ENCODE peak calls at places on chromosomes 1 and 21, in nine cellular contexts. F is AG04450; I is heart right ventricle; U is neuronal stem cell; N is tibial nerve; H is MM.1S; L is CD4-positive, CD25-positive, alpha-beta regulatory T cell; M is thoracic aorta; K is HL-60. Z is an unnamed sample.

GRCh38 chr1:213979751-213980605 is 7.8 kb upstream of the PROX1 start:
- DNase-seq in N (no peak), F (no peak), U (peak; percentile 47), M (no peak), L (no peak), I (no peak), K (no peak), H (no peak), Z (no peak)

GRCh38 chr1:112698366-112699310 is 8.3 kb downstream of the RHOC start:
- DNase-seq in L (no peak), I (peak; percentile 67), H (no peak), N (no peak), K (no peak), U (no peak), M (no peak), F (no peak), Z (no peak)

GRCh38 chr1:43271186-43272118 is 1.7 kb downstream of the TMEM125 start:
- DNase-seq in F (no peak), H (no peak), K (no peak), N (no peak), U (no peak), L (no peak), M (no peak), I (no peak), Z (no peak)

GRCh38 chr1:156693858-156694562 is 11.4 kb downstream of the CRABP2 start:
- DNase-seq in N (no peak), F (no peak), U (no peak), K (no peak), H (no peak), L (no peak), I (no peak), M (no peak), Z (no peak)

GRCh38 chr1:162070094-162070748 is 730 bp downstream of the NOS1AP start:
- DNase-seq in K (no peak), I (no peak), F (no peak), H (peak; percentile 21), L (peak; percentile 2), U (no peak), M (no peak), N (no peak), Z (peak; percentile 43)

GRCh38 chr1:50978144-50978851 is 8.3 kb downstream of the CDKN2C start:
- DNase-seq in K (no peak), M (no peak), N (peak; percentile 27), L (peak; percentile 44), F (no peak), H (peak; percentile 52), U (no peak), I (peak; percentile 77), Z (no peak)

GRCh38 chr1:179177182-179177581 is 52.3 kb downstream of the ABL2 start:
- DNase-seq in F (no peak), H (no peak), M (no peak), L (no peak), U (no peak), N (no peak), I (no peak), K (no peak), Z (no peak)

GRCh38 chr1:84214115-84214956 is 70.3 kb downstream of the PRKACB start:
- DNase-seq in K (no peak), N (no peak), U (no peak), L (no peak), I (no peak), F (no peak), M (no peak), H (no peak), Z (no peak)

GRCh38 chr1:26188477-26188876 is 1.9 kb upstream of the CATSPER4 start:
- DNase-seq in H (no peak), F (no peak), I (no peak), M (no peak), U (no peak), L (no peak), N (no peak), K (no peak), Z (no peak)

GRCh38 chr21:7957713-7958064 is 2563.7 kb upstream of the TPTE start:
- DNase-seq in F (no peak), K (no peak), U (no peak), L (no peak), N (no peak), I (no peak), H (no peak), M (no peak), Z (no peak)

GRCh38 chr1:6360517-6360916 is 33.0 kb downstream of the ACOT7 start:
- DNase-seq in K (no peak), N (no peak), H (no peak), I (no peak), U (no peak), F (no peak), M (no peak), L (no peak), Z (no peak)

GRCh38 chr1:107198581-107198980 is 57.7 kb downstream of the NTNG1 start:
- DNase-seq in H (no peak), N (no peak), K (no peak), I (no peak), M (no peak), L (no peak), U (no peak), F (no peak), Z (no peak)

GRCh38 chr1:207024202-207025143 is 8.1 kb downstream of the C1orf116 start:
- DNase-seq in K (peak; percentile 42), H (no peak), L (no peak), M (no peak), N (no peak), I (no peak), F (no peak), U (no peak), Z (no peak)

GRCh38 chr21:42234464-42235241 is 15.7 kb downstream of the ABCG1 start:
- DNase-seq in K (peak; percentile 40), H (peak; percentile 96), L (peak; percentile 90), I (peak; percentile 82), N (no peak), M (no peak), U (peak; percentile 79), F (no peak), Z (peak; percentile 85)

GRCh38 chr21:42232176-42232825 is 13.4 kb downstream of the ABCG1 start:
- DNase-seq in L (peak; percentile 67), I (no peak), H (no peak), M (no peak), U (no peak), K (no peak), F (no peak), N (no peak), Z (no peak)

GRCh38 chr21:42235593-42235992 is 16.7 kb downstream of the ABCG1 start:
- DNase-seq in H (no peak), M (no peak), K (no peak), N (no peak), L (peak; percentile 23), U (no peak), F (no peak), I (no peak), Z (no peak)

GRCh38 chr21:42233067-42233981 is 14.4 kb downstream of the ABCG1 start:
- DNase-seq in L (peak; percentile 91), U (no peak), I (peak; percentile 76), K (peak; percentile 78), H (peak; percentile 66), M (peak; percentile 30), N (peak; percentile 74), F (no peak), Z (no peak)

DNA sequence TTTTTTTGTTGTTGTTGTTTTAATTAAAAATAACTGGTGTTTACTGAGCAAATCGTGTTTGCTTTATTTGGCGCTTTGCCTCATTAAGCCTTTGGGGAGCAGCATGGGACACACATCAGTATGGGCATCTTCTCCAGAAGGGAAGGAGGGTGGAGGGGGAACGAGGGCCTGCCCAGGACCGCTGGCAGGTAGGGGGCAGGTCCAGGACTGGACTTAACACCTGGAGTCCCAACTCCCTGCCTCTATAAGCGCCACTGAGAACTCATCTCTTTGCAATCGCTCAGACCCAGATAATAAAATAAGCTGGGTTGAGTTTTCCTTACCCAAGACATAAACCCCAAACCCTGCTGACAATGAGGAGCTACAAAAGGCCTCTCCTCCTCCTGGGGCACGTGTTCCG is 15.1 kb downstream of the ABCG1 start:
- DNase-seq in K (no peak), U (no peak), N (no peak), F (no peak), M (no peak), H (no peak), I (no peak), L (peak; percentile 24), Z (no peak)
- H3K27ac ChIP-seq in K (peak overlapping the region; percentile 22), U (peak overlapping the region; percentile 20), N (peak overlapping the region; percentile 86), F (no peak overlapping the region), M (peak overlapping the region; percentile 75), H (peak overlapping the region; percentile 86), I (peak overlapping the region; percentile 88), L (peak overlapping the region; percentile 98), Z (peak overlapping the region; percentile 76)

GRCh38 chr1:183652107-183652506 is 1.0 kb downstream of the APOBEC4 start:
- DNase-seq in L (peak; percentile 24), M (no peak), U (no peak), H (peak; percentile 19), N (no peak), F (no peak), K (no peak), I (no peak), Z (no peak)
- H3K27ac ChIP-seq in L (no peak overlapping the region), M (no peak overlapping the region), U (no peak overlapping the region), H (no peak overlapping the region), N (no peak overlapping the region), F (no peak overlapping the region), K (peak overlapping the region; percentile 49), I (peak overlapping the region; percentile 79), Z (no peak overlapping the region)

DNA sequence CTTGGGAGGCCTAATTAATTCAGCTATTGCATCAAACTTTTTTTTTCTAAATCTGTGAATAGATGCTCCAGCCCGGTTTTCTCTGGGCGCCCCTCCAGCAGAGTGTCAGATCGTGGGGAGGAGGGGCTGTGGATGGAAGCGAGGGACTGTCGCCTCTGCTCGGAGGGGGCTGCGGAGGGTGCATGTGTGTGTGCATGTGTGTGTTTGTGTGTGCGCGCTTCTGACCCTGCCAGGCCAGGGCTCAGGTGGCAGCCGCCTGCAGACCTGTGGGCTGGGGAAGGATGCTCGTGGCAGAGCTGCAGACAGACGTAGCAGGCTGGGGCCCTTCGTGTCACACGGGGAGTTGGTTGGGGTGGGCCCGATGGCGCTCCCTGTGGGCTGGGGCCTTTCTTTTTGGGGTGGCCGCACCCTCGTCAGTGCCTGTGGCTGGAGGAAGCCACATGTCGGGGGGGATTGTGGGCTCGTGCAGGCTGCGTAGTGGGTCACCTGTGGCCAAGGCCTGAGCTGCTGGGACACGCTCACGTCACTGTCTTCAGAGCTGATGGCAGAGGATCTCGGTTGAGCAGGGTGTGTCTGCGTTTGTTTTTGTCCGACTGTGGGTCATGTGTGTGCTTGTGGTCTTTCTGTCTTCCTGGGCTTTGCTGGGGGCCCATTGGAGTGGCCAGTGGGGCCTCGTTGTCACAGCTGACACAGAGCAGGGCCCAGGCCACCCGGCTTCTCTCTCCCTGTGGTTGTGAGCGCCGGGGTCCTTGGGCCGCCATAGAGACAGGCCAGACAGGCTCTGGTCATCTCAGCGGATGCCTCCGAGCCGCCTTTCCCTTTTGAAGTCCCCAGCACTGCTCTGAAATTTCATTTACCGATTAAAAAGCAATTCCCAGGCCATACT is 2.9 kb downstream of the SKI start:
- DNase-seq in N (no peak), I (no peak), U (no peak), M (no peak), H (no peak), K (no peak), L (peak; percentile 68), F (no peak), Z (no peak)
- H3K27ac ChIP-seq in N (peak overlapping the region; percentile 92), I (peak overlapping the region; percentile 85), U (no peak overlapping the region), M (peak overlapping the region; percentile 89), H (no peak overlapping the region), K (peak overlapping the region; percentile 78), L (peak overlapping the region; percentile 84), F (peak overlapping the region; percentile 61), Z (peak overlapping the region; percentile 83)

DNA sequence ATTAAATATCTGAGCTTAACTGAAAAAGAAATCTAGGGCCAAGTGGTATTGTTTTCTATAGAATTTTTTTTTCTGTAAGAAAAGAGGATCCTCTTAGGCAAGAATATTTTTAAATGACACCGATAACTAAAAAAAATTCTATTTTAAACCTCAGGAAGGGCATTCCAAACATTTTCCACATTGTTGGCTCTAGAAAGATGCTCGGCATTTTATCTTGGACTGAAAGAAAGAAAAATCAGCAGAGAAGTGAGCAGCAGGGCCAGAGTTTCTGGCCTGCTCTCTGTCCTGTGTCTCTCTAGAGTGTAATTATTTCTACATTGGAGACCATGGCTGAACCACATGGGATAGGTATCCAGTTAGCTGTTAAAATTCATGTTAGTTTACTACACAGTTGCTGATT is 192.5 kb upstream of the GREM2 start:
- DNase-seq in F (peak; percentile 1), N (no peak), H (no peak), M (no peak), L (no peak), U (no peak), K (no peak), I (no peak), Z (no peak)
- H3K27ac ChIP-seq in F (no peak overlapping the region), N (no peak overlapping the region), H (no peak overlapping the region), M (no peak overlapping the region), L (no peak overlapping the region), U (no peak overlapping the region), K (no peak overlapping the region), I (no peak overlapping the region), Z (no peak overlapping the region)